ENCODE peak calls at places on chromosomes 4 and X, in six cellular contexts. I is activated CD8-positive, alpha-beta T cell treated with anti-CD3 and anti-CD28 coated beads for 36 hours; N is A673; L is endothelial cell; C is H9; T is A549. Y is an unnamed sample.

GRCh38 chr4:1471443-1472147 is 65.4 kb upstream of the NKX1-1 start:
- DNase-seq in C (peak; percentile 28), I (no peak), L (no peak), N (peak; percentile 16), T (no peak), Y (peak; percentile 11)

GRCh38 chr4:74397748-74398426 is 32.9 kb downstream of the EREG start:
- DNase-seq in T (no peak), L (no peak), C (no peak), N (no peak), I (no peak), Y (no peak)

GRCh38 chrX:52346462-52347165 is 22.2 kb upstream of the XAGE2 start:
- DNase-seq in C (no peak), N (no peak), I (peak; percentile 42), T (peak; percentile 16), L (no peak), Y (no peak)

GRCh38 chr4:5967783-5968182 is 50.4 kb downstream of the C4orf50 start:
- DNase-seq in C (no peak), L (no peak), N (no peak), I (no peak), T (no peak), Y (no peak)

GRCh38 chr4:185235480-185236154 is 26.2 kb downstream of the SNX25 start:
- DNase-seq in C (no peak), L (no peak), N (no peak), T (peak; percentile 36), I (no peak), Y (no peak)

GRCh38 chr4:74365761-74366160 is 816 bp downstream of the EREG start:
- DNase-seq in L (no peak), T (no peak), C (peak; percentile 50), N (peak; percentile 10), I (no peak), Y (no peak)

GRCh38 chr4:4961936-4962335 is 57.3 kb downstream of the CYTL1 start:
- DNase-seq in N (no peak), C (no peak), T (no peak), L (no peak), I (no peak), Y (no peak)

GRCh38 chr4:42906906-42907774 is 14.6 kb downstream of the GRXCR1 start:
- DNase-seq in L (no peak), I (no peak), C (no peak), T (no peak), N (no peak), Y (no peak)

GRCh38 chr4:7462509-7462971 is 27.8 kb upstream of the PSAPL1 start:
- DNase-seq in I (no peak), C (peak; percentile 69), T (peak; percentile 37), N (no peak), L (no peak), Y (no peak)

GRCh38 chr4:42436950-42437349 is 39.7 kb downstream of the SHISA3 start:
- DNase-seq in T (no peak), L (no peak), I (no peak), N (no peak), C (no peak), Y (no peak)

GRCh38 chr4:145732895-145733880 is 53.2 kb downstream of the C4orf51 start:
- DNase-seq in L (peak; percentile 97), N (peak; percentile 96), I (peak; percentile 89), C (peak; percentile 94), T (peak; percentile 83), Y (peak; percentile 72)

GRCh38 chrX:10756365-10756915 is 136.1 kb upstream of the MID1 start:
- DNase-seq in T (peak; percentile 76), N (no peak), L (no peak), C (no peak), I (no peak), Y (no peak)

GRCh38 chr4:184403384-184403781 is 71.0 kb downstream of the IRF2 start:
- DNase-seq in L (no peak), T (no peak), C (no peak), I (no peak), N (no peak), Y (no peak)

GRCh38 chrX:126770179-126770578 is 49.4 kb upstream of the PRR32 start:
- DNase-seq in N (peak; percentile 37), C (no peak), I (no peak), L (peak; percentile 17), T (peak; percentile 27), Y (no peak)

GRCh38 chr4:13558881-13559280 is 14.6 kb upstream of the NKX3-2 start:
- DNase-seq in I (no peak), L (no peak), T (no peak), C (no peak), N (no peak), Y (no peak)

GRCh38 chr4:119735136-119735770 is 106.6 kb upstream of the PDE5A start:
- DNase-seq in T (peak; percentile 18), L (no peak), N (no peak), I (no peak), C (no peak), Y (no peak)

GRCh38 chr4:153204247-153205027 is at the start of gene TRIM2:
- DNase-seq in T (no peak), N (peak; percentile 95), C (peak; percentile 88), L (peak; percentile 19), I (peak; percentile 10), Y (no peak)

GRCh38 chr4:70930530-70931256 is 28.5 kb downstream of the MOB1B start:
- DNase-seq in N (no peak), T (no peak), I (no peak), L (no peak), C (no peak), Y (no peak)

GRCh38 chrX:136250191-136251041 is 784 bp downstream of the MAP7D3 start:
- DNase-seq in I (peak; percentile 54), N (peak; percentile 10), C (no peak), L (peak; percentile 9), T (peak; percentile 27), Y (no peak)

GRCh38 chrX:106728337-106728736 is 1.8 kb downstream of the RNF128 start:
- DNase-seq in I (no peak), N (no peak), L (no peak), T (no peak), C (no peak), Y (no peak)

GRCh38 chr4:26746742-26747351 is 113.8 kb upstream of the STIM2 start:
- DNase-seq in I (peak; percentile 75), T (no peak), C (no peak), N (no peak), L (no peak), Y (no peak)

GRCh38 chr4:15132739-15133138 is 130.5 kb downstream of the CPEB2 start:
- DNase-seq in C (no peak), I (no peak), N (peak; percentile 74), T (no peak), L (no peak), Y (no peak)

GRCh38 chr4:80500593-80500992 is 165.1 kb downstream of the CFAP299 start:
- DNase-seq in T (no peak), C (no peak), L (no peak), I (peak; percentile 53), N (no peak), Y (no peak)

GRCh38 chr4:185270885-185271284 is 61.5 kb downstream of the SNX25 start:
- DNase-seq in I (no peak), L (no peak), N (no peak), C (no peak), T (no peak), Y (no peak)

GRCh38 chrX:43969504-43970501 is 3.4 kb downstream of the NDP start:
- DNase-seq in T (peak; percentile 2), L (no peak), C (no peak), I (no peak), N (no peak), Y (no peak)

GRCh38 chr4:2132438-2132837 is 73.3 kb downstream of the NAT8L start:
- DNase-seq in C (no peak), T (peak; percentile 17), L (no peak), N (no peak), I (no peak), Y (no peak)

GRCh38 chrX:44828008-44828605 is 15.7 kb upstream of the DUSP21 start:
- DNase-seq in L (no peak), I (no peak), C (no peak), T (peak; percentile 69), N (peak; percentile 65), Y (no peak)

GRCh38 chr4:61590881-61591280 is 390.8 kb downstream of the ADGRL3 start:
- DNase-seq in L (peak; percentile 15), N (no peak), T (no peak), I (no peak), C (no peak), Y (no peak)
- TF ChIP-seq CTCF in L (peak; percentile 35), N (no peak), T (no peak), I (no peak), C (peak; percentile 79), Y (no peak)

GRCh38 chr4:53591372-53591892 is at the start of gene LNX1:
- DNase-seq in T (no peak), C (peak; percentile 96), I (peak; percentile 5), N (no peak), L (peak; percentile 28), Y (no peak)
- TF ChIP-seq CTCF in T (no peak), C (peak; percentile 28), I (no peak), N (no peak), L (no peak), Y (no peak)

DNA sequence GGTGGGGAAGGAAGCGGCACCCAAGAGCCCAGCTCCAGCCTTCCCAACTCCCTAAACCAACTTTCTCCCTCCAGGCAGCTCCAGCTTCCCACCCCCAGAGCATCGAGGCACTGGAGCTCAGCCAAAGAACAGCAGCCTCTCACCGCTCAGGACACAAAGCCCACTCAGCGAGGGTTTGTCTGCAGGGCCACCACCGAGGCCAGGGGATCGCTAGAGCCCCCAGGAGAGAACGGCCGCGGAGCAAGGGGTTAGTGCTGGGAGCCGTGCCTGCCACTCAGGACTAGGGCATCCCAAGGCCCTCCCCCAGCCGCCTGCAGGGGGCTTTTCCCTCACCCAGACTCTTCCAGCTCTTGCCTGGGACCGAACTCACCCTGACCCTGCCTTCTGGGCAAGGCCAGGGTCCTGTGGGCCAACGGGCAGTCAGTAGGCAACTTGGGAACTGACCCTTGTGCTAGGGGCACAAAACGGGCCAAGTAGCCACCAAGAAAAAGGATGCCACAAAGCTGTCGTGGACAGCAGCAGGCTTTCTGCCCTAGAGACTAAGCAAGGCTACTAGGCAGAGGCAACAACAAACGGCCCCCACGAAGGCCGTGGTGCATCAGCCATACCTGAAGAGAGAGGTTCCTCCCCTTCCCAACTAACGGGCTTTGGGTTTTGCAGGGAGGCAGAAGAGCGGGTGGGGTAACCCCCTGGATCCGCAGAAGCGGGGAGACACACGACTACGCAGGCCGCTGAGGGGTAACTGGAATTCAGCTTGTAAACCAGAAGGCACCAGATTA is 2.3 kb downstream of the HCFC1 start:
- DNase-seq in T (no peak), L (no peak), N (no peak), C (no peak), I (no peak), Y (no peak)
- TF ChIP-seq CTCF in T (no peak), L (no peak), N (no peak), C (no peak), I (no peak), Y (no peak)

GRCh38 chr4:3313139-3313538 is 20.3 kb downstream of the RGS12 start:
- DNase-seq in C (peak; percentile 14), N (no peak), L (no peak), T (no peak), I (no peak), Y (no peak)

GRCh38 chr4:3310301-3311094 is 17.7 kb downstream of the RGS12 start:
- DNase-seq in C (peak; percentile 24), N (no peak), T (no peak), L (no peak), I (no peak), Y (no peak)

GRCh38 chr4:3311489-3312171 is 18.8 kb downstream of the RGS12 start:
- DNase-seq in I (no peak), T (no peak), L (no peak), N (no peak), C (no peak), Y (no peak)

GRCh38 chr4:3312362-3312761 is 19.5 kb downstream of the RGS12 start:
- DNase-seq in T (no peak), C (peak; percentile 8), I (no peak), L (no peak), N (no peak), Y (no peak)

GRCh38 chr4:3311095-3311372 is 18.2 kb downstream of the RGS12 start:
- DNase-seq in N (no peak), T (no peak), I (no peak), C (peak; percentile 22), L (no peak), Y (no peak)
- TF ChIP-seq CTCF in N (no peak), T (no peak), I (no peak), C (no peak), L (no peak), Y (no peak)

Y was measured in activated B cell treated with CpG ODN at 0.5 μM for 24 hours.